ENCODE peak calls at places on chromosomes 1 and 21, in eight cellular contexts. M is adrenal gland, D is cardiac muscle cell, X is upper lobe of right lung, I is suprapubic skin, E is HL-60, S is PC-3, L is ascending aorta. G is an unnamed sample.
A peak's percentile ranks its signal among the peaks of the same experiment; 100 is the strongest.

GRCh38 chr1:48619529-48619928 is 147.5 kb upstream of the SPATA6 start:
- DNase-seq in M (peak; percentile 88), D (peak; percentile 71), X (no peak), I (no peak), E (no peak), S (peak; percentile 78), L (no peak), G (peak; percentile 27)

GRCh38 chr1:216183427-216183826 is 239.8 kb downstream of the USH2A start:
- DNase-seq in M (no peak), D (no peak), X (no peak), I (no peak), E (no peak), S (no peak), L (no peak), G (no peak)

GRCh38 chr1:94044290-94044790 is 76.6 kb downstream of the ABCA4 start:
- DNase-seq in M (peak; percentile 46), D (no peak), X (peak; percentile 78), I (no peak), E (no peak), S (no peak), L (no peak), G (peak; percentile 83)

GRCh38 chr1:183281039-183281438 is 95.0 kb downstream of the LAMC2 start:
- DNase-seq in M (no peak), D (no peak), X (no peak), I (no peak), E (peak; percentile 60), S (peak; percentile 52), L (no peak), G (no peak)

GRCh38 chr1:218735436-218735835 is 390.3 kb downstream of the TGFB2 start:
- DNase-seq in M (peak; percentile 20), D (peak; percentile 77), X (no peak), I (no peak), E (no peak), S (peak; percentile 38), L (no peak), G (no peak)

GRCh38 chr1:235892080-235892670 is 25.5 kb upstream of the LYST start:
- DNase-seq in M (no peak), D (no peak), X (peak; percentile 66), I (no peak), E (no peak), S (no peak), L (no peak), G (no peak)

GRCh38 chr1:162235261-162235780 is 141.3 kb downstream of the SPATA46 start:
- DNase-seq in M (peak; percentile 31), D (no peak), X (no peak), I (no peak), E (peak; percentile 36), S (no peak), L (no peak), G (no peak)

GRCh38 chr1:55070291-55070690 is 30.9 kb downstream of the PCSK9 start:
- DNase-seq in M (no peak), D (no peak), X (no peak), I (no peak), E (no peak), S (no peak), L (no peak), G (no peak)

GRCh38 chr1:159800177-159800935 is 1.8 kb upstream of the FCRL6 start:
- DNase-seq in M (no peak), D (no peak), X (no peak), I (no peak), E (no peak), S (peak; percentile 19), L (no peak), G (no peak)

GRCh38 chr21:46113497-46114176 is 15.7 kb downstream of the COL6A2 start:
- DNase-seq in M (no peak), D (no peak), X (no peak), I (peak; percentile 61), E (no peak), S (no peak), L (peak; percentile 5), G (no peak)

GRCh38 chr1:198018529-198018928 is 101.4 kb downstream of the LHX9 start:
- DNase-seq in M (no peak), D (no peak), X (no peak), I (no peak), E (no peak), S (peak; percentile 92), L (no peak), G (no peak)

GRCh38 chr1:246788895-246789338 is 64.7 kb downstream of the SCCPDH start:
- DNase-seq in M (no peak), D (no peak), X (no peak), I (peak; percentile 41), E (no peak), S (no peak), L (no peak), G (no peak)

GRCh38 chr1:190759807-190760206 is 282.1 kb upstream of the BRINP3 start:
- DNase-seq in M (no peak), D (no peak), X (no peak), I (no peak), E (peak; percentile 17), S (no peak), L (no peak), G (no peak)

GRCh38 chr1:190752131-190752530 is 274.5 kb upstream of the BRINP3 start:
- DNase-seq in M (no peak), D (no peak), X (no peak), I (no peak), E (no peak), S (no peak), L (no peak), G (no peak)

GRCh38 chr1:190754769-190755168 is 277.1 kb upstream of the BRINP3 start:
- DNase-seq in M (no peak), D (no peak), X (no peak), I (no peak), E (peak; percentile 7), S (peak; percentile 87), L (no peak), G (no peak)
- TF ChIP-seq CTCF in M (no peak), D (peak; percentile 16), X (no peak), I (no peak), E (no peak), S (peak; percentile 69), L (no peak), G (no peak)

DNA sequence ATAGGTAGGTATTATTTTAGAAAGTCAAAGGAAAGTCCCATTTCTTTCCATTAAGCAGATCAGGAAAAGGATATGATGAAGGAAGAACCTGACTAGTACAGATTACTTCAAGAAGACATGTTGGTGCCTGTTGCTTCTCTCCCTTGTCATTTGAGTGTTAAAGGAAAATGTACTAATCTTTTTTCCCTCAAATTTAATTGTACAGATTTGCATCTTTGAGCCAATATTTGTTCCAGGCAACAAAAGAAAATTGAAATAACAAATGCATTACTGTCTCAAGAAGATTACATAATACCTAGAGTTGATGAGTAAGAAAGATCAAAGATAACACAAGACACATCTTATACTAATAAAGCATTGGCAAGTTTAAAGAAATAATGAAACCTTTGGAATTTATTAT is 566.9 kb upstream of the ZP4 start:
- DNase-seq in M (no peak), D (no peak), X (no peak), I (no peak), E (no peak), S (no peak), L (no peak), G (no peak)
- H3K27ac ChIP-seq in M (no peak overlapping the region), D (no peak overlapping the region), X (no peak overlapping the region), I (no peak overlapping the region), E (no peak overlapping the region), S (no peak overlapping the region), L (no peak overlapping the region), G (no peak overlapping the region)

GRCh38 chr1:220983877-220984635 is 104.8 kb downstream of the HLX start:
- DNase-seq in M (no peak), D (no peak), X (no peak), I (no peak), E (no peak), S (no peak), L (no peak), G (no peak)
- TF ChIP-seq CTCF in M (no peak), D (peak; percentile 18), X (no peak), I (no peak), E (no peak), S (peak; percentile 46), L (no peak), G (no peak)

GRCh38 chr1:203555484-203556046 is 61.6 kb downstream of the OPTC start:
- DNase-seq in M (no peak), D (no peak), X (no peak), I (no peak), E (no peak), S (no peak), L (no peak), G (no peak)
- H3K27ac ChIP-seq in M (no peak overlapping the region), D (peak overlapping the region; percentile 85), X (peak overlapping the region; percentile 42), I (peak overlapping the region; percentile 78), E (no peak overlapping the region), S (peak overlapping the region; percentile 97), L (peak overlapping the region; percentile 95), G (peak overlapping the region; percentile 98)